ENCODE peak calls at places on chromosome 1, in seven cellular contexts. K, Z, T, N, M, R and U are unnamed samples.

GRCh38 chr1:164061528-164061927 is 497.5 kb upstream of the PBX1 start:
- DNase-seq in N (no peak), M (no peak), R (no peak), K (no peak), T (no peak), Z (no peak), U (no peak)

GRCh38 chr1:28129150-28129549 is 40.7 kb upstream of the EYA3 start:
- DNase-seq in R (no peak), N (no peak), T (no peak), K (no peak), Z (no peak), M (no peak), U (peak)

GRCh38 chr1:214604543-214604942 is 1.5 kb downstream of the CENPF start:
- DNase-seq in K (no peak), M (no peak), N (no peak), R (no peak), Z (no peak), T (no peak), U (no peak)

GRCh38 chr1:231407537-231408396 is 14.3 kb downstream of the EGLN1 start:
- DNase-seq in N (no peak), K (no peak), Z (no peak), R (no peak), T (no peak), M (no peak), U (peak)

GRCh38 chr1:232664844-232665777 is 35.2 kb upstream of the SIPA1L2 start:
- DNase-seq in M (no peak), N (no peak), T (no peak), K (no peak), Z (no peak), R (no peak), U (no peak)

GRCh38 chr1:226640737-226641136 is 92.2 kb downstream of the STUM start:
- DNase-seq in R (no peak), M (no peak), N (no peak), T (no peak), K (no peak), Z (no peak), U (no peak)

GRCh38 chr1:45551684-45552083 is 1.1 kb downstream of the AKR1A1 start:
- DNase-seq in Z (no peak), K (peak), M (no peak), R (no peak), N (no peak), T (no peak), U (no peak)

GRCh38 chr1:175146535-175147213 is 45.9 kb downstream of the KIAA0040 start:
- DNase-seq in M (peak), K (peak), Z (no peak), T (no peak), N (peak), R (peak), U (peak)

GRCh38 chr1:84427520-84428188 is 29.4 kb downstream of the DNASE2B start:
- DNase-seq in T (no peak), K (no peak), N (no peak), R (no peak), Z (no peak), M (no peak), U (no peak)

GRCh38 chr1:205587576-205587975 is 44.2 kb downstream of the ELK4 start:
- DNase-seq in R (no peak), M (no peak), N (no peak), T (no peak), Z (no peak), K (no peak), U (no peak)